ENCODE peak calls at places on chromosome 22, in four cellular contexts. B is endodermal cell, A is uterus, Z is HAP-1. C is an unnamed sample. For H3K27me3, the result is how much of the 10 kb centered on the place peaks cover.

GRCh38 chr22:33746501-33746928 is 173.8 kb downstream of the LARGE1 start:
- DNase-seq in B (no peak), A (no peak), Z (no peak), C (no peak)

GRCh38 chr22:30857103-30857502 is 111.5 kb downstream of the MORC2 start:
- DNase-seq in B (no peak), A (no peak), Z (no peak), C (no peak)

GRCh38 chr22:20530368-20531153 is 23.2 kb downstream of the MED15 start:
- DNase-seq in B (no peak), A (no peak), Z (no peak), C (peak)

GRCh38 chr22:44776535-44777363 is 24.4 kb downstream of the ARHGAP8 start:
- DNase-seq in B (no peak), A (no peak), Z (no peak), C (no peak)

GRCh38 chr22:18024956-18025720 is 777 bp upstream of the MICAL3 start:
- DNase-seq in B (no peak), A (no peak), Z (no peak), C (no peak)

GRCh38 chr22:30390974-30391691 is 3.9 kb upstream of the RNF215 start:
- DNase-seq in B (peak), A (peak), Z (peak), C (peak)

GRCh38 chr22:45604239-45604711 is 67.4 kb upstream of the ATXN10 start:
- DNase-seq in B (no peak), A (no peak), Z (no peak), C (no peak)

GRCh38 chr22:50674606-50675552 is 2.3 kb downstream of the SHANK3 start:
- DNase-seq in B (peak), A (no peak), Z (peak), C (peak)

GRCh38 chr22:48240935-48241230 is 1478.4 kb downstream of the TBC1D22A start:
- DNase-seq in B (no peak), A (no peak), Z (no peak), C (no peak)

GRCh38 chr22:31088233-31088986 is 7.3 kb downstream of the SMTN start:
- DNase-seq in B (no peak), A (no peak), Z (no peak), C (no peak)

GRCh38 chr22:29617922-29618629 is 14.6 kb downstream of the NF2 start:
- DNase-seq in B (no peak), A (no peak), Z (no peak), C (peak)

GRCh38 chr22:31474743-31475142 is 14.9 kb downstream of the EIF4ENIF1 start:
- DNase-seq in B (no peak), A (no peak), Z (no peak), C (peak)

GRCh38 chr22:45731041-45731797 is 59.6 kb downstream of the ATXN10 start:
- DNase-seq in B (no peak), A (no peak), Z (no peak), C (peak)

GRCh38 chr22:40757071-40757470 is 62.1 kb downstream of the SLC25A17 start:
- DNase-seq in B (no peak), A (no peak), Z (no peak), C (peak)

GRCh38 chr22:31342389-31343125 is 3.6 kb downstream of the PATZ1 start:
- DNase-seq in B (no peak), A (no peak), Z (no peak), C (no peak)

GRCh38 chr22:21938071-21938822 is 14.4 kb downstream of the PPM1F start:
- DNase-seq in B (peak), A (peak), Z (peak), C (peak)

GRCh38 chr22:46107753-46108563 is 42.4 kb upstream of the PPARA start:
- DNase-seq in B (no peak), A (no peak), Z (no peak), C (no peak)

GRCh38 chr22:49925525-49926128 is 7.2 kb downstream of the CRELD2 start:
- DNase-seq in B (no peak), A (no peak), Z (no peak), C (no peak)

GRCh38 chr22:36224245-36224644 is 15.1 kb downstream of the APOL2 start:
- DNase-seq in B (no peak), A (no peak), Z (no peak), C (no peak)

GRCh38 chr22:41215409-41215808 is 10.3 kb downstream of the L3MBTL2 start:
- DNase-seq in B (no peak), A (no peak), Z (no peak), C (no peak)

GRCh38 chr22:19942886-19943664 is 1.5 kb upstream of the TXNRD2 start:
- DNase-seq in B (no peak), A (peak), Z (peak), C (peak)

GRCh38 chr22:31692186-31692886 is 30.3 kb upstream of the PISD start:
- DNase-seq in B (no peak), A (no peak), Z (no peak), C (peak)

GRCh38 chr22:26283330-26283729 is 114.1 kb downstream of the SEZ6L start:
- DNase-seq in B (no peak), A (no peak), Z (no peak), C (no peak)
- H3K27me3 ChIP-seq in B (under half), A (under half), Z (under half), C (under half)

GRCh38 chr22:42865536-42865935 is 8.5 kb upstream of the ARFGAP3 start:
- DNase-seq in B (no peak), A (no peak), Z (no peak), C (no peak)
- H3K27me3 ChIP-seq in B (under half), A (under half), Z (under half), C (under half)

DNA sequence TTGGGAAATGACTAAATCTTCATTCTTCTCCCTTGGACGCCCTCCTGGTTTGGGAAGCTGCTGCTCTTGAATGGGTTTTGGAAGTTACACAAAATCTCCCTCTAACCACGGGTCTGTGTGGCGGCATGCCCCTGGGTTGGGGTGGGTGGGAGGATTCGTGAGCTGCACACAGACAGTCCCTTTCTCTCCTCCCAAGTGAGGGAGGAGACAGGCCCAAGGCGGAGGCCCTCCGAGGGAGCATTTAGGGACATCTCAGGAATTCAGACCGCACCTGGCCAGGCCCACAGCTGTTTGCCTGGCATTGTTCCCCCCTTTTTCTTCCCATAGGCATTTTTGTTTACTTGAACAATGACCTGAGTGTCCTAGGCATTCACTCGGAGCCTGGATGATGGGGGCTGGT is 94.1 kb downstream of the MPPED1 start:
- DNase-seq in B (no peak), A (no peak), Z (no peak), C (no peak)
- H3K27me3 ChIP-seq in B (under half), A (under half), Z (under half), C (under half)

GRCh38 chr22:43402128-43402527 is 9.7 kb upstream of the MPPED1 start:
- DNase-seq in B (no peak), A (no peak), Z (no peak), C (no peak)
- H3K27me3 ChIP-seq in B (under half), A (under half), Z (under half), C (under half)

DNA sequence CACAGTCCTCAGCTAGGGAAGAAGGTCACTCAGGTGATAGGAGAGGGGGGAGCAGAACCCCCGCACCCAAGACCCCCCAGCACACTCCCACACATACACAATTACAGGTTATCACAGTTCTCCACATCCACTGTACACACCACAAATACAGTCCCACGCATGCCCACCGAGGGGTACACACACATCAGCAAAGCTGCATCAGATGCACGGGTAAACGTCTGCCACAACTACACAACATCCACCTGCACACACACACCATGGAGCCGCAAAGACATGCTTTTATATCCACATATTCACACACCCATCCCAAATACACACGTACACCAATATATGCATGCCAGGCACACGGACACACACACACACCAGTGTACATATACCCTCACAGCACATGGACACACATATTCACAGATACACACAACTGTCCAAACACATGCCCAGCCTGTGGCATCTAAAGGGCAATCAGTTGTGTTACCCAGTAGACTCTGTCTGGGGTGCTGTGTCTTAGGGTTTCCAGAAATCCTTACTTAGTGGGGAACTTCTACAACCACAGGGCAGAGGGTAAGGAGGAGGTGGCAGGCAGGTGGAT is 5.5 kb upstream of the KCNJ4 start:
- DNase-seq in B (peak), A (no peak), Z (no peak), C (no peak)
- H3K27me3 ChIP-seq in B (under half), A (under half), Z (under half), C (half or more)

DNA sequence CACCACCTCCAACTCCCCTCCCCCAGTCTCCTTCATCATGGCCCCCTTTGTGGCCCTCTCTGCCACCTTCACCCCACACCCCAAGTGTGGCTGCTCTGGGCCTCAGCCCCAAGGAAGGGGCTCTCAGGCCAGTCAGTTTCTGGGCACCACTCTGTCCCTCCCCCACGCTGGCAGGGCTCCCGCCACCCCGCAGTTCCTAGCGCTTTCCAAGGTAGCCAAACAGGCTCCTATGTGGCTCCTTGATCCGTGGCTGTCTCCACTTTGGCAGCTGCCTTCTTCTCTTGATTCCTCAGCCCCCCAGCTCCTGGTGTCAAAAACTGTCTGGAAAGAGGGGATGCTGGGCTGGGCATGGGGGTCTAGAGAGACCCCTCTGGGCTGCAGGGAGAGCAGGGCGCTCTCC is 10.4 kb upstream of the CACNA1I start:
- DNase-seq in B (no peak), A (no peak), Z (no peak), C (no peak)
- H3K27me3 ChIP-seq in B (half or more), A (under half), Z (under half), C (half or more)

DNA sequence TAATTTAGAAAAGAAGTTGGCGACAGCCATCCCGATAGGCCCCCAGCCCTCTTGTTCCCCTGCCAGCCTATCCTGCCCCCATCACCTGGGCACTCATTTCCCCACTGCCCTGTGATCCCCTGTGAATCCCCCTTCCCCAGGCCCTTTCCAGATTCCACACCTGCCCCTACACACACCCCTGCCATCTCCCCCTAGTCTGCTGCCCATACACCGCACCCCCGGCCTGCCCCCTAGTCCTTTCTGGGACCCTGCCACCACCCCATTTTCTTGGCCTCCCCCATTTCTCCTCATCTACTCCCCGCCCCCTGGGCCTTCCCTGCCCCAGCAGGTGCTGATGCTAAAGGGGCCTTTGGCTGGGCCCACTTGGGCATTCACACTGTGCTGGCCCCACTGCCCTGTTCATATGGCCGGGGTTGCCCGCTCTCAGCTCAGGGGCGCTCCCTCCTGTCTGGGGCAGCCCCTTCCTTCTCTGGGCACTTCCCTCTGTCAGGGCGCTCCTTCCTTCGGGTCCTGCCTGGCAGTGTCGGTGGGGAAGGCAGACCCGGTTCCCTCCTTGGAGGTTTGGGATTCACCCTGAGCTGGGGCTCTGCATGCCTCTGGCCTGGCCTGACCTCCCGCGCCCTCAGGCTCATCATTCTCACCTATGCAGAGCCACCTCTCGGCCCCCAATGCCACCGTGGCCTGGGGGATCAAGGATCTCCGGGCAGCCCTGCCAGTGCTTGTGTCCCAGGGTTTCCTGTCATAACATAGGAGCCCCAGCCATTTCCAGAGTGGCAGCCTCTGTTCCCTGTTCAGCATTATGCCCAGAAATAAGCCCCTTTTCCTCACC is 108.2 kb downstream of the BCR start:
- DNase-seq in B (no peak), A (no peak), Z (no peak), C (no peak)
- H3K27me3 ChIP-seq in B (under half), A (under half), Z (under half), C (under half)

GRCh38 chr22:28247114-28247513 is 328.1 kb upstream of the PITPNB start:
- DNase-seq in B (no peak), A (no peak), Z (no peak), C (peak)

GRCh38 chr22:28246392-28246791 is 327.3 kb upstream of the PITPNB start:
- DNase-seq in B (no peak), A (no peak), Z (no peak), C (peak)

GRCh38 chr22:28244760-28245159 is 325.7 kb upstream of the PITPNB start:
- DNase-seq in B (no peak), A (no peak), Z (no peak), C (no peak)

GRCh38 chr22:28247667-28248363 is 328.8 kb upstream of the PITPNB start:
- DNase-seq in B (peak), A (no peak), Z (peak), C (no peak)

GRCh38 chr22:28245579-28246224 is 326.6 kb upstream of the PITPNB start:
- DNase-seq in B (no peak), A (no peak), Z (no peak), C (no peak)
- H3K27me3 ChIP-seq in B (half or more), A (under half), Z (under half), C (under half)

GRCh38 chr22:42283288-42284229 is 13.1 kb upstream of the TCF20 start:
- DNase-seq in B (peak), A (no peak), Z (peak), C (peak)

GRCh38 chr22:42281706-42282251 is 11.3 kb upstream of the TCF20 start:
- DNase-seq in B (peak), A (no peak), Z (no peak), C (no peak)

GRCh38 chr22:42284230-42284591 is 13.8 kb upstream of the TCF20 start:
- DNase-seq in B (no peak), A (no peak), Z (no peak), C (no peak)

GRCh38 chr22:42282252-42282942 is 11.9 kb upstream of the TCF20 start:
- DNase-seq in B (peak), A (no peak), Z (no peak), C (no peak)

DNA sequence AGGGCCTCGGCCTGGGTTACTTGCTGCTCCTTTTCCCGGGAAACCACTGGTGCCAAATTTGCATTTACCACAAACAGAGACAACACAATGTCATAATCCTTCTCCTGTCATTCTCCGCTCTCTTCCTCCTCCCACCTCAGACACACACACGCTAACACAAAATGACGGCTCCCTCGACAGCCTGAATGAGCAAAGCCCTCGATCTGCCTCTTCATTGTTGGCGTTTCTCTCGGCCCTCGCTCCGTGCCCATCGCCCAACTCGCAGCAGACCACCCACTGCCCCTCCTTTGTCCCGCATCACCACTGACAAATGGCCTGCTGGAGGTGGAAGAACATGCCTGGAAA is 12.5 kb upstream of the TCF20 start:
- DNase-seq in B (no peak), A (no peak), Z (peak), C (no peak)
- H3K27me3 ChIP-seq in B (under half), A (under half), Z (under half), C (half or more)